ENCODE peak calls at places on chromosome 22, in seven cellular contexts. One of them, this sample, is unnamed.

GRCh38 chr22:27088026-27088425 is 430.6 kb downstream of the MIAT start:
- DNase-seq in ELF-1: no peak
- DNase-seq in activated effector memory CD4-positive, alpha-beta T cell treated with anti-CD3 and anti-CD28 coated beads, Interleukin-2, amount 50 U/mL, for 16 hours: no peak
- DNase-seq in activated naive CD4-positive, alpha-beta T cell treated with Interleukin-2 at 50 U/mL for 16 hours: no peak
- DNase-seq in left lung: no peak
- DNase-seq in activated T-helper 1 cell treated with anti-CD3 and anti-CD28 coated beads, Interleukin-12 subunit alpha, Interleukin-12 subunit beta, Interleukin-2, Interleukin-4 antibody, amounts not matched to agents 30 ng/mL and 10 ng/mL and 1 ng/mL, durations not matched to agents 14 hours and 24 hours and 36 hours: no peak
- DNase-seq in A549: no peak
- DNase-seq in this sample: no peak

GRCh38 chr22:40628354-40629042 is 8.0 kb downstream of the MRTFA start:
- DNase-seq in ELF-1: no peak
- DNase-seq in activated effector memory CD4-positive, alpha-beta T cell treated with anti-CD3 and anti-CD28 coated beads, Interleukin-2, amount 50 U/mL, for 16 hours: no peak
- DNase-seq in activated naive CD4-positive, alpha-beta T cell treated with Interleukin-2 at 50 U/mL for 16 hours: no peak
- DNase-seq in left lung: no peak
- DNase-seq in activated T-helper 1 cell treated with anti-CD3 and anti-CD28 coated beads, Interleukin-12 subunit alpha, Interleukin-12 subunit beta, Interleukin-2, Interleukin-4 antibody, amounts not matched to agents 30 ng/mL and 10 ng/mL and 1 ng/mL, durations not matched to agents 14 hours and 24 hours and 36 hours: no peak
- DNase-seq in A549: no peak
- DNase-seq in this sample: peak

GRCh38 chr22:40030026-40030756 is 35.4 kb downstream of the FAM83F start:
- DNase-seq in ELF-1: no peak
- DNase-seq in activated effector memory CD4-positive, alpha-beta T cell treated with anti-CD3 and anti-CD28 coated beads, Interleukin-2, amount 50 U/mL, for 16 hours: peak
- DNase-seq in activated naive CD4-positive, alpha-beta T cell treated with Interleukin-2 at 50 U/mL for 16 hours: no peak
- DNase-seq in left lung: no peak
- DNase-seq in activated T-helper 1 cell treated with anti-CD3 and anti-CD28 coated beads, Interleukin-12 subunit alpha, Interleukin-12 subunit beta, Interleukin-2, Interleukin-4 antibody, amounts not matched to agents 30 ng/mL and 10 ng/mL and 1 ng/mL, durations not matched to agents 14 hours and 24 hours and 36 hours: no peak
- DNase-seq in A549: no peak
- DNase-seq in this sample: no peak

GRCh38 chr22:41968601-41969000 is 642 bp upstream of the SEPTIN3 start:
- DNase-seq in ELF-1: no peak
- DNase-seq in activated effector memory CD4-positive, alpha-beta T cell treated with anti-CD3 and anti-CD28 coated beads, Interleukin-2, amount 50 U/mL, for 16 hours: no peak
- DNase-seq in activated naive CD4-positive, alpha-beta T cell treated with Interleukin-2 at 50 U/mL for 16 hours: no peak
- DNase-seq in left lung: no peak
- DNase-seq in activated T-helper 1 cell treated with anti-CD3 and anti-CD28 coated beads, Interleukin-12 subunit alpha, Interleukin-12 subunit beta, Interleukin-2, Interleukin-4 antibody, amounts not matched to agents 30 ng/mL and 10 ng/mL and 1 ng/mL, durations not matched to agents 14 hours and 24 hours and 36 hours: no peak
- DNase-seq in A549: no peak
- DNase-seq in this sample: no peak

GRCh38 chr22:22474733-22475132 is 33.8 kb downstream of the ZNF280B start:
- DNase-seq in ELF-1: peak
- DNase-seq in activated effector memory CD4-positive, alpha-beta T cell treated with anti-CD3 and anti-CD28 coated beads, Interleukin-2, amount 50 U/mL, for 16 hours: no peak
- DNase-seq in activated naive CD4-positive, alpha-beta T cell treated with Interleukin-2 at 50 U/mL for 16 hours: no peak
- DNase-seq in left lung: no peak
- DNase-seq in activated T-helper 1 cell treated with anti-CD3 and anti-CD28 coated beads, Interleukin-12 subunit alpha, Interleukin-12 subunit beta, Interleukin-2, Interleukin-4 antibody, amounts not matched to agents 30 ng/mL and 10 ng/mL and 1 ng/mL, durations not matched to agents 14 hours and 24 hours and 36 hours: no peak
- DNase-seq in A549: no peak
- DNase-seq in this sample: no peak

GRCh38 chr22:37559901-37560681 is at the start of gene CDC42EP1:
- DNase-seq in ELF-1: peak
- DNase-seq in activated effector memory CD4-positive, alpha-beta T cell treated with anti-CD3 and anti-CD28 coated beads, Interleukin-2, amount 50 U/mL, for 16 hours: no peak
- DNase-seq in activated naive CD4-positive, alpha-beta T cell treated with Interleukin-2 at 50 U/mL for 16 hours: no peak
- DNase-seq in left lung: peak
- DNase-seq in activated T-helper 1 cell treated with anti-CD3 and anti-CD28 coated beads, Interleukin-12 subunit alpha, Interleukin-12 subunit beta, Interleukin-2, Interleukin-4 antibody, amounts not matched to agents 30 ng/mL and 10 ng/mL and 1 ng/mL, durations not matched to agents 14 hours and 24 hours and 36 hours: no peak
- DNase-seq in A549: no peak
- DNase-seq in this sample: no peak

GRCh38 chr22:41776381-41776780 is 24.1 kb upstream of the CCDC134 start:
- DNase-seq in ELF-1: no peak
- DNase-seq in activated effector memory CD4-positive, alpha-beta T cell treated with anti-CD3 and anti-CD28 coated beads, Interleukin-2, amount 50 U/mL, for 16 hours: no peak
- DNase-seq in activated naive CD4-positive, alpha-beta T cell treated with Interleukin-2 at 50 U/mL for 16 hours: no peak
- DNase-seq in left lung: no peak
- DNase-seq in activated T-helper 1 cell treated with anti-CD3 and anti-CD28 coated beads, Interleukin-12 subunit alpha, Interleukin-12 subunit beta, Interleukin-2, Interleukin-4 antibody, amounts not matched to agents 30 ng/mL and 10 ng/mL and 1 ng/mL, durations not matched to agents 14 hours and 24 hours and 36 hours: no peak
- DNase-seq in A549: no peak
- DNase-seq in this sample: no peak

GRCh38 chr22:39360674-39361413 is 11.1 kb downstream of the SYNGR1 start:
- DNase-seq in ELF-1: peak
- DNase-seq in activated effector memory CD4-positive, alpha-beta T cell treated with anti-CD3 and anti-CD28 coated beads, Interleukin-2, amount 50 U/mL, for 16 hours: no peak
- DNase-seq in activated naive CD4-positive, alpha-beta T cell treated with Interleukin-2 at 50 U/mL for 16 hours: no peak
- DNase-seq in left lung: no peak
- DNase-seq in activated T-helper 1 cell treated with anti-CD3 and anti-CD28 coated beads, Interleukin-12 subunit alpha, Interleukin-12 subunit beta, Interleukin-2, Interleukin-4 antibody, amounts not matched to agents 30 ng/mL and 10 ng/mL and 1 ng/mL, durations not matched to agents 14 hours and 24 hours and 36 hours: no peak
- DNase-seq in A549: no peak
- DNase-seq in this sample: no peak

GRCh38 chr22:50008151-50009040 is 4.2 kb downstream of the IL17REL start:
- DNase-seq in ELF-1: no peak
- DNase-seq in activated effector memory CD4-positive, alpha-beta T cell treated with anti-CD3 and anti-CD28 coated beads, Interleukin-2, amount 50 U/mL, for 16 hours: peak
- DNase-seq in activated naive CD4-positive, alpha-beta T cell treated with Interleukin-2 at 50 U/mL for 16 hours: no peak
- DNase-seq in left lung: no peak
- DNase-seq in activated T-helper 1 cell treated with anti-CD3 and anti-CD28 coated beads, Interleukin-12 subunit alpha, Interleukin-12 subunit beta, Interleukin-2, Interleukin-4 antibody, amounts not matched to agents 30 ng/mL and 10 ng/mL and 1 ng/mL, durations not matched to agents 14 hours and 24 hours and 36 hours: no peak
- DNase-seq in A549: no peak
- DNase-seq in this sample: no peak

GRCh38 chr22:44683237-44683636 is 18.8 kb upstream of the PRR5 start:
- DNase-seq in ELF-1: no peak
- DNase-seq in activated effector memory CD4-positive, alpha-beta T cell treated with anti-CD3 and anti-CD28 coated beads, Interleukin-2, amount 50 U/mL, for 16 hours: no peak
- DNase-seq in activated naive CD4-positive, alpha-beta T cell treated with Interleukin-2 at 50 U/mL for 16 hours: peak
- DNase-seq in left lung: no peak
- DNase-seq in activated T-helper 1 cell treated with anti-CD3 and anti-CD28 coated beads, Interleukin-12 subunit alpha, Interleukin-12 subunit beta, Interleukin-2, Interleukin-4 antibody, amounts not matched to agents 30 ng/mL and 10 ng/mL and 1 ng/mL, durations not matched to agents 14 hours and 24 hours and 36 hours: peak
- DNase-seq in A549: no peak
- DNase-seq in this sample: peak

GRCh38 chr22:42780070-42780540 is 59.4 kb upstream of the A4GALT start:
- DNase-seq in ELF-1: peak
- DNase-seq in activated effector memory CD4-positive, alpha-beta T cell treated with anti-CD3 and anti-CD28 coated beads, Interleukin-2, amount 50 U/mL, for 16 hours: no peak
- DNase-seq in activated naive CD4-positive, alpha-beta T cell treated with Interleukin-2 at 50 U/mL for 16 hours: peak
- DNase-seq in left lung: no peak
- DNase-seq in activated T-helper 1 cell treated with anti-CD3 and anti-CD28 coated beads, Interleukin-12 subunit alpha, Interleukin-12 subunit beta, Interleukin-2, Interleukin-4 antibody, amounts not matched to agents 30 ng/mL and 10 ng/mL and 1 ng/mL, durations not matched to agents 14 hours and 24 hours and 36 hours: peak
- DNase-seq in A549: peak
- DNase-seq in this sample: peak

GRCh38 chr22:43378011-43378704 is 33.7 kb upstream of the MPPED1 start:
- DNase-seq in ELF-1: no peak
- DNase-seq in activated effector memory CD4-positive, alpha-beta T cell treated with anti-CD3 and anti-CD28 coated beads, Interleukin-2, amount 50 U/mL, for 16 hours: peak
- DNase-seq in activated naive CD4-positive, alpha-beta T cell treated with Interleukin-2 at 50 U/mL for 16 hours: no peak
- DNase-seq in left lung: no peak
- DNase-seq in activated T-helper 1 cell treated with anti-CD3 and anti-CD28 coated beads, Interleukin-12 subunit alpha, Interleukin-12 subunit beta, Interleukin-2, Interleukin-4 antibody, amounts not matched to agents 30 ng/mL and 10 ng/mL and 1 ng/mL, durations not matched to agents 14 hours and 24 hours and 36 hours: no peak
- DNase-seq in A549: no peak
- DNase-seq in this sample: no peak

GRCh38 chr22:31627223-31627731 is 34.7 kb downstream of the PISD start:
- DNase-seq in ELF-1: no peak
- DNase-seq in activated effector memory CD4-positive, alpha-beta T cell treated with anti-CD3 and anti-CD28 coated beads, Interleukin-2, amount 50 U/mL, for 16 hours: no peak
- DNase-seq in activated naive CD4-positive, alpha-beta T cell treated with Interleukin-2 at 50 U/mL for 16 hours: no peak
- DNase-seq in left lung: no peak
- DNase-seq in activated T-helper 1 cell treated with anti-CD3 and anti-CD28 coated beads, Interleukin-12 subunit alpha, Interleukin-12 subunit beta, Interleukin-2, Interleukin-4 antibody, amounts not matched to agents 30 ng/mL and 10 ng/mL and 1 ng/mL, durations not matched to agents 14 hours and 24 hours and 36 hours: no peak
- DNase-seq in A549: no peak
- DNase-seq in this sample: no peak

GRCh38 chr22:30245985-30246901 is at the start of gene LIF:
- DNase-seq in ELF-1: no peak
- DNase-seq in activated effector memory CD4-positive, alpha-beta T cell treated with anti-CD3 and anti-CD28 coated beads, Interleukin-2, amount 50 U/mL, for 16 hours: peak
- DNase-seq in activated naive CD4-positive, alpha-beta T cell treated with Interleukin-2 at 50 U/mL for 16 hours: peak
- DNase-seq in left lung: no peak
- DNase-seq in activated T-helper 1 cell treated with anti-CD3 and anti-CD28 coated beads, Interleukin-12 subunit alpha, Interleukin-12 subunit beta, Interleukin-2, Interleukin-4 antibody, amounts not matched to agents 30 ng/mL and 10 ng/mL and 1 ng/mL, durations not matched to agents 14 hours and 24 hours and 36 hours: peak
- DNase-seq in A549: no peak
- DNase-seq in this sample: peak

GRCh38 chr22:44088976-44089570 is 65.0 kb downstream of the PARVB start:
- DNase-seq in ELF-1: no peak
- DNase-seq in activated effector memory CD4-positive, alpha-beta T cell treated with anti-CD3 and anti-CD28 coated beads, Interleukin-2, amount 50 U/mL, for 16 hours: no peak
- DNase-seq in activated naive CD4-positive, alpha-beta T cell treated with Interleukin-2 at 50 U/mL for 16 hours: no peak
- DNase-seq in left lung: peak
- DNase-seq in activated T-helper 1 cell treated with anti-CD3 and anti-CD28 coated beads, Interleukin-12 subunit alpha, Interleukin-12 subunit beta, Interleukin-2, Interleukin-4 antibody, amounts not matched to agents 30 ng/mL and 10 ng/mL and 1 ng/mL, durations not matched to agents 14 hours and 24 hours and 36 hours: no peak
- DNase-seq in A549: no peak
- DNase-seq in this sample: no peak

GRCh38 chr22:48565901-48566501 is 1261.7 kb downstream of the BRD1 start:
- DNase-seq in ELF-1: no peak
- DNase-seq in activated effector memory CD4-positive, alpha-beta T cell treated with anti-CD3 and anti-CD28 coated beads, Interleukin-2, amount 50 U/mL, for 16 hours: no peak
- DNase-seq in activated naive CD4-positive, alpha-beta T cell treated with Interleukin-2 at 50 U/mL for 16 hours: no peak
- DNase-seq in left lung: no peak
- DNase-seq in activated T-helper 1 cell treated with anti-CD3 and anti-CD28 coated beads, Interleukin-12 subunit alpha, Interleukin-12 subunit beta, Interleukin-2, Interleukin-4 antibody, amounts not matched to agents 30 ng/mL and 10 ng/mL and 1 ng/mL, durations not matched to agents 14 hours and 24 hours and 36 hours: no peak
- DNase-seq in A549: no peak
- DNase-seq in this sample: no peak

GRCh38 chr22:46746620-46747019 is 8.6 kb upstream of the CERK start:
- DNase-seq in ELF-1: no peak
- DNase-seq in activated effector memory CD4-positive, alpha-beta T cell treated with anti-CD3 and anti-CD28 coated beads, Interleukin-2, amount 50 U/mL, for 16 hours: no peak
- DNase-seq in activated naive CD4-positive, alpha-beta T cell treated with Interleukin-2 at 50 U/mL for 16 hours: no peak
- DNase-seq in left lung: no peak
- DNase-seq in activated T-helper 1 cell treated with anti-CD3 and anti-CD28 coated beads, Interleukin-12 subunit alpha, Interleukin-12 subunit beta, Interleukin-2, Interleukin-4 antibody, amounts not matched to agents 30 ng/mL and 10 ng/mL and 1 ng/mL, durations not matched to agents 14 hours and 24 hours and 36 hours: no peak
- DNase-seq in A549: no peak
- DNase-seq in this sample: no peak

GRCh38 chr22:49191506-49191980 is 636.1 kb downstream of the BRD1 start:
- DNase-seq in ELF-1: no peak
- DNase-seq in activated effector memory CD4-positive, alpha-beta T cell treated with anti-CD3 and anti-CD28 coated beads, Interleukin-2, amount 50 U/mL, for 16 hours: no peak
- DNase-seq in activated naive CD4-positive, alpha-beta T cell treated with Interleukin-2 at 50 U/mL for 16 hours: no peak
- DNase-seq in left lung: no peak
- DNase-seq in activated T-helper 1 cell treated with anti-CD3 and anti-CD28 coated beads, Interleukin-12 subunit alpha, Interleukin-12 subunit beta, Interleukin-2, Interleukin-4 antibody, amounts not matched to agents 30 ng/mL and 10 ng/mL and 1 ng/mL, durations not matched to agents 14 hours and 24 hours and 36 hours: no peak
- DNase-seq in A549: no peak
- DNase-seq in this sample: no peak

GRCh38 chr22:37428649-37429586 is 1.6 kb upstream of the ELFN2 start:
- DNase-seq in ELF-1: peak
- DNase-seq in activated effector memory CD4-positive, alpha-beta T cell treated with anti-CD3 and anti-CD28 coated beads, Interleukin-2, amount 50 U/mL, for 16 hours: peak
- DNase-seq in activated naive CD4-positive, alpha-beta T cell treated with Interleukin-2 at 50 U/mL for 16 hours: peak
- DNase-seq in left lung: no peak
- DNase-seq in activated T-helper 1 cell treated with anti-CD3 and anti-CD28 coated beads, Interleukin-12 subunit alpha, Interleukin-12 subunit beta, Interleukin-2, Interleukin-4 antibody, amounts not matched to agents 30 ng/mL and 10 ng/mL and 1 ng/mL, durations not matched to agents 14 hours and 24 hours and 36 hours: peak
- DNase-seq in A549: peak
- DNase-seq in this sample: peak

GRCh38 chr22:39177456-39177775 is 24.9 kb upstream of the CBX7 start:
- DNase-seq in ELF-1: no peak
- DNase-seq in activated effector memory CD4-positive, alpha-beta T cell treated with anti-CD3 and anti-CD28 coated beads, Interleukin-2, amount 50 U/mL, for 16 hours: peak
- DNase-seq in activated naive CD4-positive, alpha-beta T cell treated with Interleukin-2 at 50 U/mL for 16 hours: no peak
- DNase-seq in left lung: no peak
- DNase-seq in activated T-helper 1 cell treated with anti-CD3 and anti-CD28 coated beads, Interleukin-12 subunit alpha, Interleukin-12 subunit beta, Interleukin-2, Interleukin-4 antibody, amounts not matched to agents 30 ng/mL and 10 ng/mL and 1 ng/mL, durations not matched to agents 14 hours and 24 hours and 36 hours: no peak
- DNase-seq in A549: no peak
- DNase-seq in this sample: no peak

GRCh38 chr22:42848941-42849340 is 8.1 kb downstream of the ARFGAP3 start:
- DNase-seq in ELF-1: no peak
- DNase-seq in activated effector memory CD4-positive, alpha-beta T cell treated with anti-CD3 and anti-CD28 coated beads, Interleukin-2, amount 50 U/mL, for 16 hours: peak
- DNase-seq in activated naive CD4-positive, alpha-beta T cell treated with Interleukin-2 at 50 U/mL for 16 hours: no peak
- DNase-seq in left lung: no peak
- DNase-seq in activated T-helper 1 cell treated with anti-CD3 and anti-CD28 coated beads, Interleukin-12 subunit alpha, Interleukin-12 subunit beta, Interleukin-2, Interleukin-4 antibody, amounts not matched to agents 30 ng/mL and 10 ng/mL and 1 ng/mL, durations not matched to agents 14 hours and 24 hours and 36 hours: no peak
- DNase-seq in A549: no peak
- DNase-seq in this sample: no peak

GRCh38 chr22:36406721-36407120 is 19.0 kb upstream of the MYH9 start:
- DNase-seq in ELF-1: no peak
- DNase-seq in activated effector memory CD4-positive, alpha-beta T cell treated with anti-CD3 and anti-CD28 coated beads, Interleukin-2, amount 50 U/mL, for 16 hours: no peak
- DNase-seq in activated naive CD4-positive, alpha-beta T cell treated with Interleukin-2 at 50 U/mL for 16 hours: no peak
- DNase-seq in left lung: no peak
- DNase-seq in activated T-helper 1 cell treated with anti-CD3 and anti-CD28 coated beads, Interleukin-12 subunit alpha, Interleukin-12 subunit beta, Interleukin-2, Interleukin-4 antibody, amounts not matched to agents 30 ng/mL and 10 ng/mL and 1 ng/mL, durations not matched to agents 14 hours and 24 hours and 36 hours: no peak
- DNase-seq in A549: no peak
- DNase-seq in this sample: no peak

GRCh38 chr22:20090730-20091240 is 10.7 kb downstream of the DGCR8 start:
- DNase-seq in ELF-1: no peak
- DNase-seq in activated effector memory CD4-positive, alpha-beta T cell treated with anti-CD3 and anti-CD28 coated beads, Interleukin-2, amount 50 U/mL, for 16 hours: no peak
- DNase-seq in activated naive CD4-positive, alpha-beta T cell treated with Interleukin-2 at 50 U/mL for 16 hours: no peak
- DNase-seq in left lung: no peak
- DNase-seq in activated T-helper 1 cell treated with anti-CD3 and anti-CD28 coated beads, Interleukin-12 subunit alpha, Interleukin-12 subunit beta, Interleukin-2, Interleukin-4 antibody, amounts not matched to agents 30 ng/mL and 10 ng/mL and 1 ng/mL, durations not matched to agents 14 hours and 24 hours and 36 hours: no peak
- DNase-seq in A549: no peak
- DNase-seq in this sample: no peak

GRCh38 chr22:44190381-44190976 is 9.8 kb downstream of the PARVG start:
- DNase-seq in ELF-1: no peak
- DNase-seq in activated effector memory CD4-positive, alpha-beta T cell treated with anti-CD3 and anti-CD28 coated beads, Interleukin-2, amount 50 U/mL, for 16 hours: no peak
- DNase-seq in activated naive CD4-positive, alpha-beta T cell treated with Interleukin-2 at 50 U/mL for 16 hours: no peak
- DNase-seq in left lung: no peak
- DNase-seq in activated T-helper 1 cell treated with anti-CD3 and anti-CD28 coated beads, Interleukin-12 subunit alpha, Interleukin-12 subunit beta, Interleukin-2, Interleukin-4 antibody, amounts not matched to agents 30 ng/mL and 10 ng/mL and 1 ng/mL, durations not matched to agents 14 hours and 24 hours and 36 hours: no peak
- DNase-seq in A549: no peak
- DNase-seq in this sample: no peak

GRCh38 chr22:30212363-30212995 is 34.1 kb downstream of the LIF start:
- DNase-seq in ELF-1: no peak
- DNase-seq in activated effector memory CD4-positive, alpha-beta T cell treated with anti-CD3 and anti-CD28 coated beads, Interleukin-2, amount 50 U/mL, for 16 hours: no peak
- DNase-seq in activated naive CD4-positive, alpha-beta T cell treated with Interleukin-2 at 50 U/mL for 16 hours: no peak
- DNase-seq in left lung: peak
- DNase-seq in activated T-helper 1 cell treated with anti-CD3 and anti-CD28 coated beads, Interleukin-12 subunit alpha, Interleukin-12 subunit beta, Interleukin-2, Interleukin-4 antibody, amounts not matched to agents 30 ng/mL and 10 ng/mL and 1 ng/mL, durations not matched to agents 14 hours and 24 hours and 36 hours: no peak
- DNase-seq in A549: peak
- DNase-seq in this sample: peak

GRCh38 chr22:36362819-36363377 is 24.9 kb downstream of the MYH9 start:
- DNase-seq in ELF-1: no peak
- DNase-seq in activated effector memory CD4-positive, alpha-beta T cell treated with anti-CD3 and anti-CD28 coated beads, Interleukin-2, amount 50 U/mL, for 16 hours: peak
- DNase-seq in activated naive CD4-positive, alpha-beta T cell treated with Interleukin-2 at 50 U/mL for 16 hours: peak
- DNase-seq in left lung: no peak
- DNase-seq in activated T-helper 1 cell treated with anti-CD3 and anti-CD28 coated beads, Interleukin-12 subunit alpha, Interleukin-12 subunit beta, Interleukin-2, Interleukin-4 antibody, amounts not matched to agents 30 ng/mL and 10 ng/mL and 1 ng/mL, durations not matched to agents 14 hours and 24 hours and 36 hours: no peak
- DNase-seq in A549: no peak
- DNase-seq in this sample: peak

GRCh38 chr22:20380486-20380885 is 13.5 kb upstream of the ZNF74 start:
- DNase-seq in ELF-1: no peak
- DNase-seq in activated effector memory CD4-positive, alpha-beta T cell treated with anti-CD3 and anti-CD28 coated beads, Interleukin-2, amount 50 U/mL, for 16 hours: no peak
- DNase-seq in activated naive CD4-positive, alpha-beta T cell treated with Interleukin-2 at 50 U/mL for 16 hours: no peak
- DNase-seq in left lung: no peak
- DNase-seq in activated T-helper 1 cell treated with anti-CD3 and anti-CD28 coated beads, Interleukin-12 subunit alpha, Interleukin-12 subunit beta, Interleukin-2, Interleukin-4 antibody, amounts not matched to agents 30 ng/mL and 10 ng/mL and 1 ng/mL, durations not matched to agents 14 hours and 24 hours and 36 hours: no peak
- DNase-seq in A549: no peak
- DNase-seq in this sample: no peak

GRCh38 chr22:28229566-28230483 is 310.8 kb upstream of the PITPNB start:
- DNase-seq in ELF-1: no peak
- DNase-seq in activated effector memory CD4-positive, alpha-beta T cell treated with anti-CD3 and anti-CD28 coated beads, Interleukin-2, amount 50 U/mL, for 16 hours: no peak
- DNase-seq in activated naive CD4-positive, alpha-beta T cell treated with Interleukin-2 at 50 U/mL for 16 hours: no peak
- DNase-seq in left lung: no peak
- DNase-seq in activated T-helper 1 cell treated with anti-CD3 and anti-CD28 coated beads, Interleukin-12 subunit alpha, Interleukin-12 subunit beta, Interleukin-2, Interleukin-4 antibody, amounts not matched to agents 30 ng/mL and 10 ng/mL and 1 ng/mL, durations not matched to agents 14 hours and 24 hours and 36 hours: no peak
- DNase-seq in A549: no peak
- DNase-seq in this sample: no peak

GRCh38 chr22:40666151-40666848 is 13.0 kb upstream of the MCHR1 start:
- DNase-seq in ELF-1: no peak
- DNase-seq in activated effector memory CD4-positive, alpha-beta T cell treated with anti-CD3 and anti-CD28 coated beads, Interleukin-2, amount 50 U/mL, for 16 hours: no peak
- DNase-seq in activated naive CD4-positive, alpha-beta T cell treated with Interleukin-2 at 50 U/mL for 16 hours: no peak
- DNase-seq in left lung: peak
- DNase-seq in activated T-helper 1 cell treated with anti-CD3 and anti-CD28 coated beads, Interleukin-12 subunit alpha, Interleukin-12 subunit beta, Interleukin-2, Interleukin-4 antibody, amounts not matched to agents 30 ng/mL and 10 ng/mL and 1 ng/mL, durations not matched to agents 14 hours and 24 hours and 36 hours: no peak
- DNase-seq in A549: no peak
- DNase-seq in this sample: no peak

GRCh38 chr22:46636221-46637002 is 16.2 kb downstream of the GRAMD4 start:
- DNase-seq in ELF-1: no peak
- DNase-seq in activated effector memory CD4-positive, alpha-beta T cell treated with anti-CD3 and anti-CD28 coated beads, Interleukin-2, amount 50 U/mL, for 16 hours: no peak
- DNase-seq in activated naive CD4-positive, alpha-beta T cell treated with Interleukin-2 at 50 U/mL for 16 hours: no peak
- DNase-seq in left lung: no peak
- DNase-seq in activated T-helper 1 cell treated with anti-CD3 and anti-CD28 coated beads, Interleukin-12 subunit alpha, Interleukin-12 subunit beta, Interleukin-2, Interleukin-4 antibody, amounts not matched to agents 30 ng/mL and 10 ng/mL and 1 ng/mL, durations not matched to agents 14 hours and 24 hours and 36 hours: no peak
- DNase-seq in A549: no peak
- DNase-seq in this sample: no peak

GRCh38 chr22:38345782-38346181 is 28.5 kb upstream of the CSNK1E start:
- DNase-seq in ELF-1: no peak
- DNase-seq in activated effector memory CD4-positive, alpha-beta T cell treated with anti-CD3 and anti-CD28 coated beads, Interleukin-2, amount 50 U/mL, for 16 hours: peak
- DNase-seq in activated naive CD4-positive, alpha-beta T cell treated with Interleukin-2 at 50 U/mL for 16 hours: no peak
- DNase-seq in left lung: no peak
- DNase-seq in activated T-helper 1 cell treated with anti-CD3 and anti-CD28 coated beads, Interleukin-12 subunit alpha, Interleukin-12 subunit beta, Interleukin-2, Interleukin-4 antibody, amounts not matched to agents 30 ng/mL and 10 ng/mL and 1 ng/mL, durations not matched to agents 14 hours and 24 hours and 36 hours: no peak
- DNase-seq in A549: no peak
- DNase-seq in this sample: no peak

GRCh38 chr22:17576475-17576874 is 13.2 kb downstream of the SLC25A18 start:
- DNase-seq in ELF-1: peak
- DNase-seq in activated effector memory CD4-positive, alpha-beta T cell treated with anti-CD3 and anti-CD28 coated beads, Interleukin-2, amount 50 U/mL, for 16 hours: no peak
- DNase-seq in activated naive CD4-positive, alpha-beta T cell treated with Interleukin-2 at 50 U/mL for 16 hours: no peak
- DNase-seq in left lung: no peak
- DNase-seq in activated T-helper 1 cell treated with anti-CD3 and anti-CD28 coated beads, Interleukin-12 subunit alpha, Interleukin-12 subunit beta, Interleukin-2, Interleukin-4 antibody, amounts not matched to agents 30 ng/mL and 10 ng/mL and 1 ng/mL, durations not matched to agents 14 hours and 24 hours and 36 hours: no peak
- DNase-seq in A549: no peak
- DNase-seq in this sample: no peak

GRCh38 chr22:27462190-27462589 is 339.4 kb downstream of the MN1 start:
- DNase-seq in ELF-1: no peak
- DNase-seq in activated effector memory CD4-positive, alpha-beta T cell treated with anti-CD3 and anti-CD28 coated beads, Interleukin-2, amount 50 U/mL, for 16 hours: no peak
- DNase-seq in activated naive CD4-positive, alpha-beta T cell treated with Interleukin-2 at 50 U/mL for 16 hours: no peak
- DNase-seq in left lung: no peak
- DNase-seq in activated T-helper 1 cell treated with anti-CD3 and anti-CD28 coated beads, Interleukin-12 subunit alpha, Interleukin-12 subunit beta, Interleukin-2, Interleukin-4 antibody, amounts not matched to agents 30 ng/mL and 10 ng/mL and 1 ng/mL, durations not matched to agents 14 hours and 24 hours and 36 hours: no peak
- DNase-seq in A549: no peak
- DNase-seq in this sample: no peak

GRCh38 chr22:25159028-25159427 is 40.6 kb upstream of the CRYBB3 start:
- DNase-seq in ELF-1: no peak
- DNase-seq in activated effector memory CD4-positive, alpha-beta T cell treated with anti-CD3 and anti-CD28 coated beads, Interleukin-2, amount 50 U/mL, for 16 hours: no peak
- DNase-seq in activated naive CD4-positive, alpha-beta T cell treated with Interleukin-2 at 50 U/mL for 16 hours: no peak
- DNase-seq in left lung: no peak
- DNase-seq in activated T-helper 1 cell treated with anti-CD3 and anti-CD28 coated beads, Interleukin-12 subunit alpha, Interleukin-12 subunit beta, Interleukin-2, Interleukin-4 antibody, amounts not matched to agents 30 ng/mL and 10 ng/mL and 1 ng/mL, durations not matched to agents 14 hours and 24 hours and 36 hours: no peak
- DNase-seq in A549: no peak
- DNase-seq in this sample: no peak

GRCh38 chr22:42345458-42345857 is 75.0 kb upstream of the TCF20 start:
- DNase-seq in ELF-1: no peak
- DNase-seq in activated effector memory CD4-positive, alpha-beta T cell treated with anti-CD3 and anti-CD28 coated beads, Interleukin-2, amount 50 U/mL, for 16 hours: no peak
- DNase-seq in activated naive CD4-positive, alpha-beta T cell treated with Interleukin-2 at 50 U/mL for 16 hours: no peak
- DNase-seq in left lung: no peak
- DNase-seq in activated T-helper 1 cell treated with anti-CD3 and anti-CD28 coated beads, Interleukin-12 subunit alpha, Interleukin-12 subunit beta, Interleukin-2, Interleukin-4 antibody, amounts not matched to agents 30 ng/mL and 10 ng/mL and 1 ng/mL, durations not matched to agents 14 hours and 24 hours and 36 hours: no peak
- DNase-seq in A549: no peak
- DNase-seq in this sample: no peak